ENCODE peak calls at places on chromosomes 4 and X, in six cellular contexts. J is HepG2, C is HCT116, A is GM12878, Q is K562, B is H1. K is an unnamed sample. For H3K9me3, the result is how much of the 10 kb centered on the place peaks cover.

GRCh38 chrX:46376246-46376885 is 168.9 kb downstream of the ZNF674 start:
- DNase-seq in J (peak), C (peak), A (no peak), Q (peak), B (no peak), K (peak)

GRCh38 chr4:89152972-89153371 is 41.6 kb downstream of the TIGD2 start:
- DNase-seq in J (no peak), C (no peak), A (no peak), Q (no peak), B (no peak), K (no peak)

GRCh38 chr4:54230479-54231418 is 1.7 kb downstream of the PDGFRA start:
- DNase-seq in J (no peak), C (no peak), A (no peak), Q (no peak), B (peak), K (no peak)

GRCh38 chr4:2763511-2763967 is 7.4 kb upstream of the TNIP2 start:
- DNase-seq in J (no peak), C (no peak), A (no peak), Q (no peak), B (no peak), K (no peak)

GRCh38 chrX:115898382-115899001 is 272.1 kb upstream of the AGTR2 start:
- DNase-seq in J (peak), C (peak), A (no peak), Q (peak), B (peak), K (peak)

GRCh38 chr4:5826437-5827107 is 66.3 kb downstream of the CRMP1 start:
- DNase-seq in J (no peak), C (no peak), A (no peak), Q (no peak), B (no peak), K (no peak)

GRCh38 chr4:6270691-6271121 is 1.1 kb downstream of the WFS1 start:
- DNase-seq in J (no peak), C (no peak), A (no peak), Q (no peak), B (no peak), K (no peak)

GRCh38 chr4:174522183-174523002 is at the start of gene HPGD:
- DNase-seq in J (no peak), C (no peak), A (no peak), Q (peak), B (peak), K (no peak)

GRCh38 chr4:143085224-143085623 is 99.5 kb upstream of the USP38 start:
- DNase-seq in J (no peak), C (no peak), A (no peak), Q (no peak), B (no peak), K (no peak)

GRCh38 chrX:46279925-46280313 is 265.3 kb downstream of the ZNF674 start:
- DNase-seq in J (no peak), C (no peak), A (no peak), Q (no peak), B (no peak), K (no peak)

GRCh38 chr4:145799225-145799624 is 119.3 kb downstream of the C4orf51 start:
- DNase-seq in J (no peak), C (no peak), A (no peak), Q (no peak), B (no peak), K (no peak)

GRCh38 chrX:48530736-48531135 is 8.8 kb upstream of the TBC1D25 start:
- DNase-seq in J (no peak), C (no peak), A (no peak), Q (no peak), B (no peak), K (no peak)

GRCh38 chrX:48538641-48539344 is 721 bp upstream of the TBC1D25 start:
- DNase-seq in J (no peak), C (no peak), A (no peak), Q (no peak), B (no peak), K (no peak)

GRCh38 chrX:48531359-48531954 is 8.1 kb upstream of the TBC1D25 start:
- DNase-seq in J (no peak), C (no peak), A (no peak), Q (peak), B (no peak), K (no peak)

GRCh38 chrX:48532201-48532600 is 7.3 kb upstream of the TBC1D25 start:
- DNase-seq in J (no peak), C (no peak), A (no peak), Q (peak), B (no peak), K (no peak)

DNA sequence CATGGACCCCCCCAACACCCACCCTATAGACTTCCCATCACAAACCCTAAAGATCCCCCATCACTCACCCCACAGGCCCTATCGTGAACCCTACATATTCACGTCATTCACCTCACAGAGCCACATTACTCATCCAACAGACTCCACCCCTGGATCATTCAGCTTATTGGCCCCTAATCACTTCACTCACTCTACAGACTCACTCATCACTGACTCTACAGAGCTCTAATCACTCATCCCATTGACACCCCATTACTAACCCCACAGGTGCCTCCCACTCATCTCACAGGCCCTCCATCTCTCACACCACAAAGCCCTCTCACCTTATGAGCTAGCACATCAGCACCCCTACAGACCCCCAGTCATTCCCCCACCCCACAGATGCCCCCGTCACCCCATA is 6.3 kb upstream of the TBC1D25 start:
- DNase-seq in J (no peak), C (no peak), A (no peak), Q (peak), B (no peak), K (no peak)
- TF ChIP-seq YY1 in J (no peak), C (no peak), A (no peak), Q (no peak), B (no peak), K (no peak)

GRCh38 chrX:72003811-72004750 is 93.4 kb downstream of the NHSL2 start:
- DNase-seq in J (no peak), C (peak), A (no peak), Q (no peak), B (peak), K (peak)

GRCh38 chrX:72011734-72012133 is 101.1 kb downstream of the NHSL2 start:
- DNase-seq in J (no peak), C (no peak), A (no peak), Q (no peak), B (no peak), K (no peak)

GRCh38 chrX:72006461-72006860 is 95.8 kb downstream of the NHSL2 start:
- DNase-seq in J (no peak), C (no peak), A (no peak), Q (no peak), B (no peak), K (no peak)

GRCh38 chrX:72005046-72005445 is 94.4 kb downstream of the NHSL2 start:
- DNase-seq in J (no peak), C (no peak), A (no peak), Q (no peak), B (no peak), K (no peak)

GRCh38 chrX:72009731-72010130 is 99.1 kb downstream of the NHSL2 start:
- DNase-seq in J (no peak), C (no peak), A (no peak), Q (no peak), B (peak), K (no peak)
- H3K9me3 ChIP-seq in J (under half), C (under half), A (under half), Q (under half), B (under half), K (under half)

DNA sequence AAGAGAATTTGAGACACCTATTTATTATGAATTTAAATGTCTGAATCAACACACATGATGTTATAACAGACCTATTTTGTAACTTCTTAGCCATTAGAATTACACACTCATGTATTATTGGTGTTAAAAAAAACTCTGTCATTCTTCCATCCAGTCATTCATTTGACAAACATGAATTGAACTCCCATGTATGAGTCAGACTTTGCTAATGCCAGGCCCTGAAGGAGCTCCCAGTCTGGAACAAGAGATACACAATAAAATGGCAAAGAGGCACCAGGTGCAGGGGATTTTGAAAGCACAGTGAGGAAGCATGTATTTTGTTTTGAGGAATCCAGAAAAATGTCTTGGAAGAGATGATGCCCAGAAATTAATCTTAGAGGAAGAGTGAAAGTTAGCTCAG is 87.7 kb upstream of the EFHC2 start:
- DNase-seq in J (peak), C (peak), A (no peak), Q (no peak), B (no peak), K (no peak)
- TF ChIP-seq ZNF274 in J (no peak), C (no peak), A (no peak), Q (no peak), B (no peak), K (no peak)

DNA sequence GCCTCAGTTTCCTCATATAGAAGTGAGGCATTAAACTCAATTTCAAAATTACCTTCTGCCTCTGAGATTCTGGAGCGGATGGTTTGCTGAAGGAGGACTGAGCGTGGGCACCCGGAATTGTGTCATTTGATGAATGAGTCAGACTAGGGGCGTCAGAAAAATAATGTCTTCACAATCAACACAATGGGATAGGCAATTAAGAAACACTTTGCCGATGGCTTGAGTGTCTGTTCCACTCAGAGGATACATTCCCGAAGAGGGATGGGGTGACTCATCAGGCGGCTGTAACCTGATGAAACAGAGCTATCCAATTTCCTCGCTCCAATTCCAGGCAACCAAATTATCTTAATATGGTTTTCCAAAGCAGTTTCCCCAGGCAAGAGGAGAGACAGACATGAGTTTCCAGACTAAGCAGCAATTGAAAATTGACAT is 1.2 kb upstream of the CHRNA9 start:
- DNase-seq in J (no peak), C (peak), A (no peak), Q (no peak), B (no peak), K (no peak)
- TF ChIP-seq YY1 in J (no peak), C (no peak), A (no peak), Q (no peak), B (no peak), K (no peak)

K was measured in NT2/D1.